ENCODE peak calls at places on chromosomes 7 and 10, in six cellular contexts. G is HEK293T, K is skeletal muscle cell, W is retina, A is kidney epithelial cell, Z is GM13977. N is an unnamed sample.

GRCh38 chr7:108146070-108146842 is 16.1 kb upstream of the LAMB4 start:
- DNase-seq in G (peak; percentile 65), K (peak; percentile 50), W (peak; percentile 77), A (peak; percentile 39), Z (no peak), N (peak; percentile 68)

GRCh38 chr7:155930061-155930460 is 117.8 kb upstream of the SHH start:
- DNase-seq in G (no peak), K (no peak), W (no peak), A (no peak), Z (no peak), N (no peak)

GRCh38 chr7:44486693-44487092 is 3.8 kb downstream of the NUDCD3 start:
- DNase-seq in G (no peak), K (no peak), W (no peak), A (no peak), Z (no peak), N (peak; percentile 71)

GRCh38 chr7:130276796-130277762 is 10.4 kb downstream of the CPA2 start:
- DNase-seq in G (no peak), K (no peak), W (no peak), A (no peak), Z (no peak), N (no peak)

GRCh38 chr7:44827567-44827966 is 20.3 kb downstream of the H2AZ2 start:
- DNase-seq in G (no peak), K (no peak), W (no peak), A (no peak), Z (no peak), N (no peak)

GRCh38 chr7:128792471-128793183 is 859 bp downstream of the CCDC136 start:
- DNase-seq in G (no peak), K (no peak), W (peak; percentile 27), A (no peak), Z (no peak), N (no peak)

GRCh38 chr7:80347173-80347572 is 164.7 kb downstream of the GNAT3 start:
- DNase-seq in G (no peak), K (no peak), W (peak; percentile 7), A (no peak), Z (no peak), N (no peak)

GRCh38 chr10:14656052-14656451 is 118.6 kb downstream of the FAM107B start:
- DNase-seq in G (no peak), K (no peak), W (no peak), A (no peak), Z (no peak), N (no peak)

GRCh38 chr7:95213809-95214492 is 110.4 kb downstream of the PON1 start:
- DNase-seq in G (no peak), K (peak; percentile 99), W (no peak), A (no peak), Z (no peak), N (no peak)

N was measured in mucosa of gallbladder.